ENCODE peak calls at places on chromosomes 16 and 17, in nine cellular contexts. One of them, this sample, is unnamed.
A peak's percentile ranks its signal among the peaks of the same experiment; 100 is the strongest.

GRCh38 chr17:7294614-7295153 is at the start of gene YBX2:
- DNase-seq in stomach: peak; percentile 85
- DNase-seq in ascending aorta: no peak
- DNase-seq in small intestine: peak; percentile 94
- DNase-seq in HCT116: peak; percentile 48
- DNase-seq in ovary: peak; percentile 66
- DNase-seq in prostate gland: peak; percentile 57
- DNase-seq in sigmoid colon: no peak
- DNase-seq in adipocyte: peak; percentile 50
- DNase-seq in this sample: no peak

GRCh38 chr17:57548421-57549385 is 196.4 kb downstream of the CCDC182 start:
- DNase-seq in stomach: no peak
- DNase-seq in ascending aorta: no peak
- DNase-seq in small intestine: no peak
- DNase-seq in HCT116: no peak
- DNase-seq in ovary: no peak
- DNase-seq in prostate gland: no peak
- DNase-seq in sigmoid colon: no peak
- DNase-seq in adipocyte: no peak
- DNase-seq in this sample: peak; percentile 54

GRCh38 chr17:83200231-83200699 is 120.9 kb downstream of the METRNL start:
- DNase-seq in stomach: peak; percentile 70
- DNase-seq in ascending aorta: peak; percentile 89
- DNase-seq in small intestine: peak; percentile 12
- DNase-seq in HCT116: no peak
- DNase-seq in ovary: no peak
- DNase-seq in prostate gland: peak; percentile 51
- DNase-seq in sigmoid colon: peak; percentile 84
- DNase-seq in adipocyte: no peak
- DNase-seq in this sample: peak; percentile 48

GRCh38 chr17:62093188-62094155 is 28.4 kb upstream of the MED13 start:
- DNase-seq in stomach: no peak
- DNase-seq in ascending aorta: no peak
- DNase-seq in small intestine: peak; percentile 85
- DNase-seq in HCT116: peak; percentile 90
- DNase-seq in ovary: no peak
- DNase-seq in prostate gland: no peak
- DNase-seq in sigmoid colon: no peak
- DNase-seq in adipocyte: peak; percentile 58
- DNase-seq in this sample: no peak

GRCh38 chr16:11136600-11136999 is 119.4 kb downstream of the SOCS1 start:
- DNase-seq in stomach: no peak
- DNase-seq in ascending aorta: no peak
- DNase-seq in small intestine: no peak
- DNase-seq in HCT116: no peak
- DNase-seq in ovary: no peak
- DNase-seq in prostate gland: no peak
- DNase-seq in sigmoid colon: no peak
- DNase-seq in adipocyte: peak; percentile 52
- DNase-seq in this sample: peak; percentile 71

GRCh38 chr16:89038221-89038721 is 55.4 kb upstream of the ACSF3 start:
- DNase-seq in stomach: no peak
- DNase-seq in ascending aorta: no peak
- DNase-seq in small intestine: no peak
- DNase-seq in HCT116: no peak
- DNase-seq in ovary: no peak
- DNase-seq in prostate gland: no peak
- DNase-seq in sigmoid colon: no peak
- DNase-seq in adipocyte: no peak
- DNase-seq in this sample: no peak

GRCh38 chr17:50087912-50088405 is 7.2 kb upstream of the PDK2 start:
- DNase-seq in stomach: no peak
- DNase-seq in ascending aorta: no peak
- DNase-seq in small intestine: no peak
- DNase-seq in HCT116: no peak
- DNase-seq in ovary: no peak
- DNase-seq in prostate gland: no peak
- DNase-seq in sigmoid colon: no peak
- DNase-seq in adipocyte: no peak
- DNase-seq in this sample: no peak

GRCh38 chr17:19753049-19753444 is 4.9 kb upstream of the ALDH3A1 start:
- DNase-seq in stomach: peak; percentile 91
- DNase-seq in ascending aorta: peak; percentile 95
- DNase-seq in small intestine: peak; percentile 91
- DNase-seq in HCT116: peak; percentile 79
- DNase-seq in ovary: no peak
- DNase-seq in prostate gland: peak; percentile 92
- DNase-seq in sigmoid colon: peak; percentile 90
- DNase-seq in adipocyte: peak; percentile 93
- DNase-seq in this sample: no peak

GRCh38 chr17:52148969-52149351 is 9.6 kb downstream of the CA10 start:
- DNase-seq in stomach: no peak
- DNase-seq in ascending aorta: no peak
- DNase-seq in small intestine: no peak
- DNase-seq in HCT116: no peak
- DNase-seq in ovary: no peak
- DNase-seq in prostate gland: peak; percentile 60
- DNase-seq in sigmoid colon: no peak
- DNase-seq in adipocyte: no peak
- DNase-seq in this sample: no peak

GRCh38 chr16:1863681-1864460 is 8.1 kb downstream of the MEIOB start:
- DNase-seq in stomach: no peak
- DNase-seq in ascending aorta: no peak
- DNase-seq in small intestine: peak; percentile 47
- DNase-seq in HCT116: peak; percentile 40
- DNase-seq in ovary: no peak
- DNase-seq in prostate gland: no peak
- DNase-seq in sigmoid colon: no peak
- DNase-seq in adipocyte: peak; percentile 78
- DNase-seq in this sample: peak; percentile 47

GRCh38 chr16:68778551-68779231 is 41.6 kb downstream of the CDH1 start:
- DNase-seq in stomach: peak; percentile 73
- DNase-seq in ascending aorta: no peak
- DNase-seq in small intestine: peak; percentile 72
- DNase-seq in HCT116: no peak
- DNase-seq in ovary: no peak
- DNase-seq in prostate gland: peak; percentile 87
- DNase-seq in sigmoid colon: no peak
- DNase-seq in adipocyte: no peak
- DNase-seq in this sample: no peak

GRCh38 chr17:80478487-80479245 is 2.3 kb upstream of the NPTX1 start:
- DNase-seq in stomach: no peak
- DNase-seq in ascending aorta: no peak
- DNase-seq in small intestine: no peak
- DNase-seq in HCT116: no peak
- DNase-seq in ovary: no peak
- DNase-seq in prostate gland: no peak
- DNase-seq in sigmoid colon: no peak
- DNase-seq in adipocyte: peak; percentile 12
- DNase-seq in this sample: no peak

GRCh38 chr16:11475896-11476630 is 110.7 kb downstream of the LITAF start:
- DNase-seq in stomach: no peak
- DNase-seq in ascending aorta: no peak
- DNase-seq in small intestine: no peak
- DNase-seq in HCT116: no peak
- DNase-seq in ovary: no peak
- DNase-seq in prostate gland: no peak
- DNase-seq in sigmoid colon: no peak
- DNase-seq in adipocyte: no peak
- DNase-seq in this sample: no peak

GRCh38 chr17:80023261-80024205 is 12.1 kb downstream of the TBC1D16 start:
- DNase-seq in stomach: no peak
- DNase-seq in ascending aorta: no peak
- DNase-seq in small intestine: peak; percentile 70
- DNase-seq in HCT116: no peak
- DNase-seq in ovary: no peak
- DNase-seq in prostate gland: no peak
- DNase-seq in sigmoid colon: no peak
- DNase-seq in adipocyte: no peak
- DNase-seq in this sample: peak; percentile 93

GRCh38 chr16:27748868-27749546 is 199.1 kb downstream of the KATNIP start:
- DNase-seq in stomach: no peak
- DNase-seq in ascending aorta: no peak
- DNase-seq in small intestine: peak; percentile 78
- DNase-seq in HCT116: peak; percentile 54
- DNase-seq in ovary: no peak
- DNase-seq in prostate gland: peak; percentile 58
- DNase-seq in sigmoid colon: no peak
- DNase-seq in adipocyte: peak; percentile 58
- DNase-seq in this sample: peak; percentile 15

GRCh38 chr17:4550534-4551039 is 4.6 kb downstream of the MYBBP1A start:
- DNase-seq in stomach: no peak
- DNase-seq in ascending aorta: no peak
- DNase-seq in small intestine: no peak
- DNase-seq in HCT116: no peak
- DNase-seq in ovary: no peak
- DNase-seq in prostate gland: no peak
- DNase-seq in sigmoid colon: no peak
- DNase-seq in adipocyte: no peak
- DNase-seq in this sample: no peak

GRCh38 chr17:4547118-4547906 is 7.9 kb downstream of the MYBBP1A start:
- DNase-seq in stomach: no peak
- DNase-seq in ascending aorta: no peak
- DNase-seq in small intestine: no peak
- DNase-seq in HCT116: no peak
- DNase-seq in ovary: no peak
- DNase-seq in prostate gland: no peak
- DNase-seq in sigmoid colon: no peak
- DNase-seq in adipocyte: no peak
- DNase-seq in this sample: no peak

GRCh38 chr17:4549781-4550533 is 5.2 kb downstream of the MYBBP1A start:
- DNase-seq in stomach: no peak
- DNase-seq in ascending aorta: no peak
- DNase-seq in small intestine: no peak
- DNase-seq in HCT116: no peak
- DNase-seq in ovary: no peak
- DNase-seq in prostate gland: no peak
- DNase-seq in sigmoid colon: peak; percentile 62
- DNase-seq in adipocyte: no peak
- DNase-seq in this sample: no peak

GRCh38 chr17:4548061-4548461 is 7.1 kb downstream of the MYBBP1A start:
- DNase-seq in stomach: no peak
- DNase-seq in ascending aorta: no peak
- DNase-seq in small intestine: no peak
- DNase-seq in HCT116: no peak
- DNase-seq in ovary: no peak
- DNase-seq in prostate gland: no peak
- DNase-seq in sigmoid colon: peak; percentile 62
- DNase-seq in adipocyte: no peak
- DNase-seq in this sample: no peak

GRCh38 chr17:4548721-4549531 is 6.3 kb downstream of the MYBBP1A start:
- DNase-seq in stomach: no peak
- DNase-seq in ascending aorta: no peak
- DNase-seq in small intestine: no peak
- DNase-seq in HCT116: no peak
- DNase-seq in ovary: no peak
- DNase-seq in prostate gland: no peak
- DNase-seq in sigmoid colon: peak; percentile 54
- DNase-seq in adipocyte: no peak
- DNase-seq in this sample: no peak
- H3K4me1 ChIP-seq in stomach: peaks cover 6% of the 10 kb centered on the region
- H3K4me1 ChIP-seq in ascending aorta: peaks cover under 1% of the 10 kb centered on the region
- H3K4me1 ChIP-seq in small intestine: no peaks in the 10 kb centered on the region
- H3K4me1 ChIP-seq in HCT116: peaks cover 2% of the 10 kb centered on the region
- H3K4me1 ChIP-seq in ovary: no peaks in the 10 kb centered on the region
- H3K4me1 ChIP-seq in prostate gland: no peaks in the 10 kb centered on the region
- H3K4me1 ChIP-seq in sigmoid colon: peaks cover 4% of the 10 kb centered on the region
- H3K4me1 ChIP-seq in adipocyte: peaks cover 3% of the 10 kb centered on the region
- H3K4me1 ChIP-seq in this sample: no peaks in the 10 kb centered on the region

GRCh38 chr16:77472262-77472661 is 37.4 kb upstream of the ADAMTS18 start:
- DNase-seq in stomach: no peak
- DNase-seq in ascending aorta: no peak
- DNase-seq in small intestine: no peak
- DNase-seq in HCT116: no peak
- DNase-seq in ovary: no peak
- DNase-seq in prostate gland: no peak
- DNase-seq in sigmoid colon: no peak
- DNase-seq in adipocyte: no peak
- DNase-seq in this sample: no peak
- H3K4me3 ChIP-seq in stomach: no peak overlapping the region
- H3K4me3 ChIP-seq in ascending aorta: no peak overlapping the region
- H3K4me3 ChIP-seq in small intestine: no peak overlapping the region
- H3K4me3 ChIP-seq in HCT116: no peak overlapping the region
- H3K4me3 ChIP-seq in ovary: no peak overlapping the region
- H3K4me3 ChIP-seq in prostate gland: no peak overlapping the region
- H3K4me3 ChIP-seq in sigmoid colon: no peak overlapping the region
- H3K4me3 ChIP-seq in adipocyte: no peak overlapping the region
- H3K4me3 ChIP-seq in this sample: no peak overlapping the region

GRCh38 chr17:5183410-5183793 is 8.3 kb downstream of the ZNF594 start:
- DNase-seq in stomach: no peak
- DNase-seq in ascending aorta: no peak
- DNase-seq in small intestine: no peak
- DNase-seq in HCT116: no peak
- DNase-seq in ovary: no peak
- DNase-seq in prostate gland: no peak
- DNase-seq in sigmoid colon: no peak
- DNase-seq in adipocyte: no peak
- DNase-seq in this sample: no peak

GRCh38 chr17:5184284-5184683 is 7.4 kb downstream of the ZNF594 start:
- DNase-seq in stomach: no peak
- DNase-seq in ascending aorta: no peak
- DNase-seq in small intestine: no peak
- DNase-seq in HCT116: no peak
- DNase-seq in ovary: no peak
- DNase-seq in prostate gland: no peak
- DNase-seq in sigmoid colon: no peak
- DNase-seq in adipocyte: no peak
- DNase-seq in this sample: no peak

GRCh38 chr17:5181509-5182305 is 10.0 kb downstream of the ZNF594 start:
- DNase-seq in stomach: no peak
- DNase-seq in ascending aorta: no peak
- DNase-seq in small intestine: no peak
- DNase-seq in HCT116: no peak
- DNase-seq in ovary: no peak
- DNase-seq in prostate gland: no peak
- DNase-seq in sigmoid colon: no peak
- DNase-seq in adipocyte: no peak
- DNase-seq in this sample: no peak

GRCh38 chr17:5182597-5183409 is 8.9 kb downstream of the ZNF594 start:
- DNase-seq in stomach: no peak
- DNase-seq in ascending aorta: no peak
- DNase-seq in small intestine: no peak
- DNase-seq in HCT116: no peak
- DNase-seq in ovary: no peak
- DNase-seq in prostate gland: no peak
- DNase-seq in sigmoid colon: no peak
- DNase-seq in adipocyte: no peak
- DNase-seq in this sample: no peak

GRCh38 chr17:5179003-5179402 is 12.7 kb downstream of the ZNF594 start:
- DNase-seq in stomach: no peak
- DNase-seq in ascending aorta: no peak
- DNase-seq in small intestine: no peak
- DNase-seq in HCT116: no peak
- DNase-seq in ovary: no peak
- DNase-seq in prostate gland: no peak
- DNase-seq in sigmoid colon: no peak
- DNase-seq in adipocyte: no peak
- DNase-seq in this sample: no peak
- H3K9me3 ChIP-seq in stomach: peaks cover 94% of the 10 kb centered on the region
- H3K9me3 ChIP-seq in ascending aorta: peaks cover 98% of the 10 kb centered on the region
- H3K9me3 ChIP-seq in small intestine: peaks cover 12% of the 10 kb centered on the region
- H3K9me3 ChIP-seq in HCT116: peaks cover 46% of the 10 kb centered on the region
- H3K9me3 ChIP-seq in ovary: peaks cover 54% of the 10 kb centered on the region
- H3K9me3 ChIP-seq in prostate gland: peaks cover 18% of the 10 kb centered on the region
- H3K9me3 ChIP-seq in sigmoid colon: peaks cover 77% of the 10 kb centered on the region
- H3K9me3 ChIP-seq in adipocyte: peaks cover 92% of the 10 kb centered on the region
- H3K9me3 ChIP-seq in this sample: peaks cover 26% of the 10 kb centered on the region

GRCh38 chr16:49835116-49835880 is 20.6 kb downstream of the ZNF423 start:
- DNase-seq in stomach: no peak
- DNase-seq in ascending aorta: no peak
- DNase-seq in small intestine: no peak
- DNase-seq in HCT116: no peak
- DNase-seq in ovary: peak; percentile 67
- DNase-seq in prostate gland: no peak
- DNase-seq in sigmoid colon: no peak
- DNase-seq in adipocyte: no peak
- DNase-seq in this sample: peak; percentile 70
- H3K4me1 ChIP-seq in stomach: peaks cover 54% of the 10 kb centered on the region
- H3K4me1 ChIP-seq in ascending aorta: peaks cover 48% of the 10 kb centered on the region
- H3K4me1 ChIP-seq in small intestine: no peaks in the 10 kb centered on the region
- H3K4me1 ChIP-seq in HCT116: no peaks in the 10 kb centered on the region
- H3K4me1 ChIP-seq in ovary: peaks cover 40% of the 10 kb centered on the region
- H3K4me1 ChIP-seq in prostate gland: peaks cover 6% of the 10 kb centered on the region
- H3K4me1 ChIP-seq in sigmoid colon: peaks cover 60% of the 10 kb centered on the region
- H3K4me1 ChIP-seq in adipocyte: peaks cover 73% of the 10 kb centered on the region
- H3K4me1 ChIP-seq in this sample: peaks cover 22% of the 10 kb centered on the region

This sample was measured in SJCRH30.